ENCODE peak calls at places on chromosomes 4 and X, in five cellular contexts. One of them, this sample, is unnamed. For H3K36me3 and H3K4me1, the result is how much of the 10 kb centered on the place peaks cover.

GRCh38 chr4:175418511-175418910 is 393.6 kb downstream of the GPM6A start:
- DNase-seq in tibial artery: no peak
- DNase-seq in Peyer's patch: no peak
- DNase-seq in right lobe of liver: no peak
- DNase-seq in SJCRH30: no peak
- DNase-seq in this sample: no peak

GRCh38 chrX:152810403-152810802 is 20.2 kb downstream of the CETN2 start:
- DNase-seq in tibial artery: no peak
- DNase-seq in Peyer's patch: no peak
- DNase-seq in right lobe of liver: no peak
- DNase-seq in SJCRH30: no peak
- DNase-seq in this sample: no peak

GRCh38 chr4:81723927-81724587 is 252.3 kb upstream of the RASGEF1B start:
- DNase-seq in tibial artery: no peak
- DNase-seq in Peyer's patch: no peak
- DNase-seq in right lobe of liver: peak
- DNase-seq in SJCRH30: peak
- DNase-seq in this sample: no peak

GRCh38 chr4:48913346-48913745 is 6.8 kb upstream of the OCIAD2 start:
- DNase-seq in tibial artery: no peak
- DNase-seq in Peyer's patch: no peak
- DNase-seq in right lobe of liver: no peak
- DNase-seq in SJCRH30: no peak
- DNase-seq in this sample: no peak

GRCh38 chrX:2819345-2820130 is 9.2 kb upstream of the GYG2 start:
- DNase-seq in tibial artery: no peak
- DNase-seq in Peyer's patch: no peak
- DNase-seq in right lobe of liver: no peak
- DNase-seq in SJCRH30: no peak
- DNase-seq in this sample: no peak

GRCh38 chrX:104864296-104864695 is 298.3 kb downstream of the IL1RAPL2 start:
- DNase-seq in tibial artery: no peak
- DNase-seq in Peyer's patch: no peak
- DNase-seq in right lobe of liver: no peak
- DNase-seq in SJCRH30: no peak
- DNase-seq in this sample: no peak

GRCh38 chrX:108165349-108166111 is 74.0 kb downstream of the ATG4A start:
- DNase-seq in tibial artery: no peak
- DNase-seq in Peyer's patch: no peak
- DNase-seq in right lobe of liver: no peak
- DNase-seq in SJCRH30: no peak
- DNase-seq in this sample: no peak

GRCh38 chrX:87578978-87579377 is 61.4 kb downstream of the KLHL4 start:
- DNase-seq in tibial artery: no peak
- DNase-seq in Peyer's patch: no peak
- DNase-seq in right lobe of liver: no peak
- DNase-seq in SJCRH30: no peak
- DNase-seq in this sample: no peak

GRCh38 chr4:139576219-139576618 is 20.2 kb upstream of the SETD7 start:
- DNase-seq in tibial artery: no peak
- DNase-seq in Peyer's patch: no peak
- DNase-seq in right lobe of liver: no peak
- DNase-seq in SJCRH30: peak
- DNase-seq in this sample: no peak

GRCh38 chrX:3425031-3425430 is 78.6 kb upstream of the MXRA5 start:
- DNase-seq in tibial artery: no peak
- DNase-seq in Peyer's patch: no peak
- DNase-seq in right lobe of liver: no peak
- DNase-seq in SJCRH30: no peak
- DNase-seq in this sample: no peak

GRCh38 chr4:65868096-65868824 is 198.0 kb upstream of the EPHA5 start:
- DNase-seq in tibial artery: no peak
- DNase-seq in Peyer's patch: no peak
- DNase-seq in right lobe of liver: no peak
- DNase-seq in SJCRH30: no peak
- DNase-seq in this sample: no peak

GRCh38 chrX:1767026-1767425 is 152.2 kb downstream of the ASMT start:
- DNase-seq in tibial artery: no peak
- DNase-seq in Peyer's patch: no peak
- DNase-seq in right lobe of liver: no peak
- DNase-seq in SJCRH30: peak
- DNase-seq in this sample: no peak

GRCh38 chrX:121641560-121641959 is 594.1 kb downstream of the GLUD2 start:
- DNase-seq in tibial artery: no peak
- DNase-seq in Peyer's patch: no peak
- DNase-seq in right lobe of liver: no peak
- DNase-seq in SJCRH30: no peak
- DNase-seq in this sample: no peak

GRCh38 chr4:174317531-174317930 is 33.8 kb downstream of the CEP44 start:
- DNase-seq in tibial artery: no peak
- DNase-seq in Peyer's patch: no peak
- DNase-seq in right lobe of liver: no peak
- DNase-seq in SJCRH30: no peak
- DNase-seq in this sample: no peak
- H3K36me3 ChIP-seq in tibial artery: under half
- H3K36me3 ChIP-seq in Peyer's patch: under half
- H3K36me3 ChIP-seq in right lobe of liver: under half
- H3K36me3 ChIP-seq in SJCRH30: under half
- H3K36me3 ChIP-seq in this sample: under half

DNA sequence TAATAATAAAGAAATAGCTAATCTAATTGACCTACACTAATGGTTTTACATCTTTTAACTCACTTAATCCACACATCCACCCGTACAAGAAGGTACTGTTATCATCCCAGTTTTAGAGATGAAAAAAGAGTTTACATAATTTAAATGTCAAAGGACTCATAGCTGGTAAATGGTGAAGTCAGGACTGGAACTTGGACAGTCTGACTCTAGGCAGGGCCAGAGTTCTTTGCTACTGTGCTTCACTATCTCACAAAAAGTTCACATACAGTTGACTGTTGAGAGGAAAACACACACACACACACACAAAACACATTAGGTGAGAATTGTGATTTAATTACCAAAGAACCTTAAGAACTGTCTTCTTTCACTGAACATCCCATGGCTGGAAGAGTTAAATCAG is 71.2 kb upstream of the PRSS48 start:
- DNase-seq in tibial artery: no peak
- DNase-seq in Peyer's patch: no peak
- DNase-seq in right lobe of liver: no peak
- DNase-seq in SJCRH30: no peak
- DNase-seq in this sample: no peak
- H3K4me1 ChIP-seq in tibial artery: under half
- H3K4me1 ChIP-seq in Peyer's patch: under half
- H3K4me1 ChIP-seq in right lobe of liver: under half
- H3K4me1 ChIP-seq in SJCRH30: under half
- H3K4me1 ChIP-seq in this sample: half or more

GRCh38 chrX:45619290-45619689 is 418.6 kb upstream of the DIPK2B start:
- DNase-seq in tibial artery: no peak
- DNase-seq in Peyer's patch: no peak
- DNase-seq in right lobe of liver: no peak
- DNase-seq in SJCRH30: no peak
- DNase-seq in this sample: no peak

DNA sequence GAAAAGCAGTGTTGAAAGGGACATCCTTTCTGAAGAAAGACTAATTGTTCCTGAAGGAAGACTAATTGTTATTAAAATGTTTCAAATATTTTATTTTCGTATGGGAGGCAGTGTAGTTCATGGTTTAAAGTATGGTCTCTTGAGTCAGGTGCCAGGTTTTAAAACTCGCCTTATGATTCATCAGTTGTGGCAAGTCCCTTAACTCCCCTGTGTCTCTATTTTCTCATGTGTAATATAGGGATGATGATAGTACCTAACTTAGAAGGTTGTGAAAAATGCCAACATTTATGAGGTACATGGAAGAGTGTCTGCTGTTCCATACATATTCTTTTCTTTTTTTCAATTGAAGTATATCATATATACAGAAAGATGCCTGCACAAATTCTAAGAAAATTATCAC is 414.2 kb upstream of the DIPK2B start:
- DNase-seq in tibial artery: no peak
- DNase-seq in Peyer's patch: no peak
- DNase-seq in right lobe of liver: no peak
- DNase-seq in SJCRH30: no peak
- DNase-seq in this sample: no peak
- H3K4me3 ChIP-seq in tibial artery: no peak
- H3K4me3 ChIP-seq in Peyer's patch: no peak
- H3K4me3 ChIP-seq in right lobe of liver: no peak
- H3K4me3 ChIP-seq in SJCRH30: no peak
- H3K4me3 ChIP-seq in this sample: no peak

DNA sequence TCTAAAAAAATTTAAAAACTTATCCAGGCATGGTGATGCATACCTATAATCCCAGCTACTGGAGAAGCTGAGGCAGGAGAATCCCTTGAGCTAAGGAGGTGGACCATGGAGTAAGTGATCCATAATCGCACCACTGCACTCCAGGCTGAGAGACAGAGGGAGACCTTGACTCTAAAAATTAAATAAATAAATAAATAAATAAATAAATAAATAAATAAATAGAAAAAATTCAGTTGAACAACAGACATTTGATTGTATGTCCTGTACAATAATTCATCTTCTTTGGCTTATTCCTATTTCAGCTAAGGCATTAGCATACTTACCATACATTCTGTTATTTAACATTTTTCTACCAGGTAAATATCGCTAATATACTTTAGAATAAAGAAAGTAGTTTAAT is 726.1 kb upstream of the GALNTL6 start:
- DNase-seq in tibial artery: no peak
- DNase-seq in Peyer's patch: no peak
- DNase-seq in right lobe of liver: no peak
- DNase-seq in SJCRH30: no peak
- DNase-seq in this sample: no peak
- H3K36me3 ChIP-seq in tibial artery: under half
- H3K36me3 ChIP-seq in Peyer's patch: under half
- H3K36me3 ChIP-seq in right lobe of liver: under half
- H3K36me3 ChIP-seq in SJCRH30: under half
- H3K36me3 ChIP-seq in this sample: under half

GRCh38 chr4:151195801-151196200 is 81.2 kb upstream of the PRSS48 start:
- DNase-seq in tibial artery: no peak
- DNase-seq in Peyer's patch: no peak
- DNase-seq in right lobe of liver: no peak
- DNase-seq in SJCRH30: no peak
- DNase-seq in this sample: no peak
- H3K4me1 ChIP-seq in tibial artery: under half
- H3K4me1 ChIP-seq in Peyer's patch: under half
- H3K4me1 ChIP-seq in right lobe of liver: under half
- H3K4me1 ChIP-seq in SJCRH30: under half
- H3K4me1 ChIP-seq in this sample: under half

GRCh38 chrX:426881-427280 is 40.2 kb upstream of the PPP2R3B start:
- DNase-seq in tibial artery: no peak
- DNase-seq in Peyer's patch: no peak
- DNase-seq in right lobe of liver: no peak
- DNase-seq in SJCRH30: no peak
- DNase-seq in this sample: no peak
- H3K4me3 ChIP-seq in tibial artery: no peak
- H3K4me3 ChIP-seq in Peyer's patch: no peak
- H3K4me3 ChIP-seq in right lobe of liver: no peak
- H3K4me3 ChIP-seq in SJCRH30: no peak
- H3K4me3 ChIP-seq in this sample: no peak

DNA sequence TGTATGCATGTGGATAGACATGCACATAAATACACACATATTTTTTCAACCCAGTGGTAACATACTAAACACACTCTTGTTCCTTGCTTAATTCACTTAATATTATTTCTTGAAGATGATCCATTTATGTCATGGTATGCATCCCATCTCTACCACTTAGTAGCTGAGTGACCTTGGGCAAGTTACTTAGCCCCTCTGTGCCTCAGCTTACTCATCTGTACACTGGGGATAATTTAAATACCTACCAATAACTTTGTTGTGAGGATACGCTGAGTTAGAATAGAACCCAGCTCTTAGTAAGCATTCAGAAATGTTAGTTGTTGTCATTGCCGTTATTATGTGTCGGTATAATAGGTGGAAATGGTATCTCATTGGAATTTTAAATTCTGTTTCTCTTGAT is 41.4 kb downstream of the FAM114A1 start:
- DNase-seq in tibial artery: no peak
- DNase-seq in Peyer's patch: no peak
- DNase-seq in right lobe of liver: no peak
- DNase-seq in SJCRH30: no peak
- DNase-seq in this sample: no peak
- H3K36me3 ChIP-seq in tibial artery: half or more
- H3K36me3 ChIP-seq in Peyer's patch: under half
- H3K36me3 ChIP-seq in right lobe of liver: under half
- H3K36me3 ChIP-seq in SJCRH30: under half
- H3K36me3 ChIP-seq in this sample: under half

DNA sequence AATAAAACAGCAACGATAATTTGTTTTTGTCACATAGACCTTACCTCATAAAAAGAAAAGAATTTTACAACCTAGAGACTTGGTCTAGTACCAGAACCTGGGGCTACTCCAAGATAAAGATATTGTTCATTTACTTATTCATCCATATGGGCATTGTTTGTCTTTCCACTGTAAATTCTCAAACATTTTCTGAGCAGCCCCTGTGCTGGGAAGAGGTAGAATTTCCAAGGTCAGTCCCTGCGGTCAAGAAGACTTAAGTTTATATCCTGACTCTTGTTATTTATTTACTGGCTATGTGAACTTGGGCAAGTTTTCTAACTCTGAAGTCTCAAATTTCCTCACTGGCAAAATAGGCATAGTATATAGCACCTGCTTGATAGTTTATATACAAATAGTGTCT is 222.0 kb upstream of the TAPT1 start:
- DNase-seq in tibial artery: no peak
- DNase-seq in Peyer's patch: no peak
- DNase-seq in right lobe of liver: no peak
- DNase-seq in SJCRH30: no peak
- DNase-seq in this sample: no peak
- H3K4me1 ChIP-seq in tibial artery: under half
- H3K4me1 ChIP-seq in Peyer's patch: under half
- H3K4me1 ChIP-seq in right lobe of liver: under half
- H3K4me1 ChIP-seq in SJCRH30: under half
- H3K4me1 ChIP-seq in this sample: under half

GRCh38 chrX:153812220-153812619 is 17.8 kb downstream of the SSR4 start:
- DNase-seq in tibial artery: no peak
- DNase-seq in Peyer's patch: no peak
- DNase-seq in right lobe of liver: no peak
- DNase-seq in SJCRH30: no peak
- DNase-seq in this sample: no peak
- H3K4me3 ChIP-seq in tibial artery: no peak
- H3K4me3 ChIP-seq in Peyer's patch: no peak
- H3K4me3 ChIP-seq in right lobe of liver: no peak
- H3K4me3 ChIP-seq in SJCRH30: no peak
- H3K4me3 ChIP-seq in this sample: no peak

GRCh38 chr4:1099684-1100335 is 13.6 kb downstream of the RNF212 start:
- DNase-seq in tibial artery: peak
- DNase-seq in Peyer's patch: no peak
- DNase-seq in right lobe of liver: no peak
- DNase-seq in SJCRH30: no peak
- DNase-seq in this sample: no peak
- H3K36me3 ChIP-seq in tibial artery: under half
- H3K36me3 ChIP-seq in Peyer's patch: under half
- H3K36me3 ChIP-seq in right lobe of liver: under half
- H3K36me3 ChIP-seq in SJCRH30: under half
- H3K36me3 ChIP-seq in this sample: under half

This sample was measured in Caco-2.